ENCODE peak calls at places on chromosome 3, in six cellular contexts. K is A549; Y is stimulated activated CD4-positive, alpha-beta T cell treated with anti-CD3 and anti-CD28 coated beads, Interleukin-1b, Interleukin-23, amount 100 ng/mL, for 48 hours; Q is effector CD4-positive, alpha-beta T cell; J is transverse colon; B is NCI-H460. Z is an unnamed sample.

GRCh38 chr3:185629554-185630181 is 43.6 kb downstream of the SENP2 start:
- DNase-seq in K (no peak), Y (no peak), Q (no peak), J (no peak), B (no peak), Z (peak)

GRCh38 chr3:186225603-186226002 is 116.7 kb upstream of the ETV5 start:
- DNase-seq in K (no peak), Y (no peak), Q (no peak), J (no peak), B (no peak), Z (no peak)

GRCh38 chr3:51675201-51675611 is 4.2 kb downstream of the TEX264 start:
- DNase-seq in K (no peak), Y (peak), Q (no peak), J (no peak), B (no peak), Z (peak)

GRCh38 chr3:188037116-188037718 is 116.7 kb upstream of the LPP start:
- DNase-seq in K (no peak), Y (no peak), Q (no peak), J (peak), B (peak), Z (peak)

GRCh38 chr3:249587-250262 is 53.2 kb downstream of the CHL1 start:
- DNase-seq in K (no peak), Y (no peak), Q (no peak), J (no peak), B (no peak), Z (no peak)

GRCh38 chr3:108623504-108623903 is 34.0 kb downstream of the DZIP3 start:
- DNase-seq in K (no peak), Y (no peak), Q (no peak), J (no peak), B (no peak), Z (no peak)

GRCh38 chr3:66075281-66075680 is 36.6 kb upstream of the MAGI1 start:
- DNase-seq in K (no peak), Y (no peak), Q (no peak), J (no peak), B (no peak), Z (no peak)

GRCh38 chr3:133573054-133573628 is 345 bp upstream of the CDV3 start:
- DNase-seq in K (peak), Y (peak), Q (peak), J (peak), B (peak), Z (peak)

GRCh38 chr3:138373695-138374094 is 25.3 kb downstream of the MRAS start:
- DNase-seq in K (no peak), Y (no peak), Q (no peak), J (no peak), B (no peak), Z (no peak)

GRCh38 chr3:132772252-132772651 is 50.0 kb upstream of the NPHP3 start:
- DNase-seq in K (no peak), Y (no peak), Q (no peak), J (no peak), B (no peak), Z (no peak)

GRCh38 chr3:173567997-173568396 is 170.5 kb downstream of the NLGN1 start:
- DNase-seq in K (no peak), Y (no peak), Q (no peak), J (no peak), B (no peak), Z (no peak)

Z was measured in PC-9.